ENCODE peak calls at places on chromosomes 3 and 15, in five cellular contexts. One of them, this sample, is unnamed.

GRCh38 chr3:158808697-158809096 is 6.8 kb downstream of the MFSD1 start:
- DNase-seq in ovary: no peak
- DNase-seq in Karpas-422: no peak
- DNase-seq in HCT116: no peak
- DNase-seq in left ventricle myocardium inferior: no peak
- DNase-seq in this sample: no peak

GRCh38 chr3:43455233-43455632 is 166.6 kb downstream of the ANO10 start:
- DNase-seq in left ventricle myocardium inferior: no peak
- DNase-seq in Karpas-422: no peak
- DNase-seq in ovary: no peak
- DNase-seq in HCT116: peak; percentile 82
- DNase-seq in this sample: peak; percentile 1

GRCh38 chr15:64749999-64750657 is 25.3 kb downstream of the RBPMS2 start:
- DNase-seq in HCT116: no peak
- DNase-seq in Karpas-422: no peak
- DNase-seq in ovary: no peak
- DNase-seq in left ventricle myocardium inferior: peak; percentile 54
- DNase-seq in this sample: no peak

GRCh38 chr15:34721802-34722795 is 32.7 kb downstream of the GJD2 start:
- DNase-seq in Karpas-422: no peak
- DNase-seq in ovary: peak; percentile 23
- DNase-seq in left ventricle myocardium inferior: peak; percentile 73
- DNase-seq in HCT116: peak; percentile 7
- DNase-seq in this sample: peak; percentile 98

GRCh38 chr3:162141232-162141631 is 644.6 kb downstream of the OTOL1 start:
- DNase-seq in ovary: no peak
- DNase-seq in HCT116: no peak
- DNase-seq in Karpas-422: no peak
- DNase-seq in left ventricle myocardium inferior: no peak
- DNase-seq in this sample: no peak

GRCh38 chr15:41559489-41560177 is 621 bp downstream of the TYRO3 start:
- DNase-seq in ovary: peak; percentile 69
- DNase-seq in Karpas-422: no peak
- DNase-seq in left ventricle myocardium inferior: no peak
- DNase-seq in HCT116: no peak
- DNase-seq in this sample: no peak

GRCh38 chr3:124346487-124346886 is 354.6 kb upstream of the ROPN1 start:
- DNase-seq in Karpas-422: no peak
- DNase-seq in left ventricle myocardium inferior: no peak
- DNase-seq in ovary: no peak
- DNase-seq in HCT116: no peak
- DNase-seq in this sample: no peak

GRCh38 chr3:64445318-64446300 is 220.3 kb upstream of the PRICKLE2 start:
- DNase-seq in Karpas-422: no peak
- DNase-seq in left ventricle myocardium inferior: no peak
- DNase-seq in ovary: peak; percentile 73
- DNase-seq in HCT116: no peak
- DNase-seq in this sample: no peak

GRCh38 chr15:48650931-48651330 is 5.4 kb upstream of the FBN1 start:
- DNase-seq in Karpas-422: no peak
- DNase-seq in left ventricle myocardium inferior: no peak
- DNase-seq in HCT116: no peak
- DNase-seq in ovary: no peak
- DNase-seq in this sample: no peak

GRCh38 chr3:50428007-50428633 is 68.8 kb upstream of the TMEM115 start:
- DNase-seq in left ventricle myocardium inferior: no peak
- DNase-seq in ovary: no peak
- DNase-seq in HCT116: no peak
- DNase-seq in Karpas-422: no peak
- DNase-seq in this sample: no peak

GRCh38 chr3:58609990-58610389 is 32.8 kb upstream of the FAM107A start:
- DNase-seq in ovary: no peak
- DNase-seq in left ventricle myocardium inferior: no peak
- DNase-seq in HCT116: no peak
- DNase-seq in Karpas-422: no peak
- DNase-seq in this sample: no peak

GRCh38 chr3:197520311-197521276 is 35.2 kb downstream of the BDH1 start:
- DNase-seq in ovary: no peak
- DNase-seq in left ventricle myocardium inferior: no peak
- DNase-seq in HCT116: no peak
- DNase-seq in Karpas-422: no peak
- DNase-seq in this sample: no peak

GRCh38 chr3:106830334-106830733 is 546.9 kb upstream of the CCDC54 start:
- DNase-seq in Karpas-422: peak; percentile 33
- DNase-seq in HCT116: no peak
- DNase-seq in left ventricle myocardium inferior: no peak
- DNase-seq in ovary: no peak
- DNase-seq in this sample: no peak
- H3K4me1 ChIP-seq in Karpas-422: no peaks in the 10 kb centered on the region
- H3K4me1 ChIP-seq in HCT116: no peaks in the 10 kb centered on the region
- H3K4me1 ChIP-seq in left ventricle myocardium inferior: peaks cover 10% of the 10 kb centered on the region
- H3K4me1 ChIP-seq in ovary: no peaks in the 10 kb centered on the region
- H3K4me1 ChIP-seq in this sample: peaks cover 44% of the 10 kb centered on the region

GRCh38 chr15:58331562-58331902 is 100.3 kb upstream of the LIPC start:
- DNase-seq in ovary: no peak
- DNase-seq in HCT116: no peak
- DNase-seq in left ventricle myocardium inferior: no peak
- DNase-seq in Karpas-422: no peak
- DNase-seq in this sample: no peak
- H3K4me3 ChIP-seq in ovary: no peak overlapping the region
- H3K4me3 ChIP-seq in HCT116: peak overlapping the region; percentile 35
- H3K4me3 ChIP-seq in left ventricle myocardium inferior: peak overlapping the region; percentile 29
- H3K4me3 ChIP-seq in Karpas-422: no peak overlapping the region
- H3K4me3 ChIP-seq in this sample: no peak overlapping the region

DNA sequence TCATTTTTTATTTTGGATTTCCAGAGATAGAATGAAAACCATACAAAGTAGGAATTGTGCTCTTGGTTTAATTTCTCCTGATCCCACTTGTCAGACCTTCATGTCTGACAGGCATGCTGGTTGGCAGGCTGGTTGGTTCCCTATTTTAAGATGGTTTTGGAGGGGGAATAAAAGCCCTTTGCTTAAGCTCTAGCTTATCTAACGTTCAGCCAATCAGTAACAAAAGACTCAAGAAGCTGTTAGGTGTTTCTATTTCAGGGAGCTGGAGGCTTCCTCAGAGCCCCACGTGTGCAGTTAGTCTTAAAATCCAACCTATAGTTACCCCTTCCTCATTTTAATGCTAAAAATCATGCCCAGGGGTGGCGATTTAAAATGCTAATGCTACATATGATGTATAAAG is 40.5 kb upstream of the XIRP1 start:
- DNase-seq in left ventricle myocardium inferior: no peak
- DNase-seq in HCT116: no peak
- DNase-seq in ovary: no peak
- DNase-seq in Karpas-422: peak; percentile 67
- DNase-seq in this sample: no peak
- H3K27me3 ChIP-seq in left ventricle myocardium inferior: no peaks in the 10 kb centered on the region
- H3K27me3 ChIP-seq in HCT116: peaks cover 25% of the 10 kb centered on the region
- H3K27me3 ChIP-seq in ovary: no peaks in the 10 kb centered on the region
- H3K27me3 ChIP-seq in Karpas-422: no peaks in the 10 kb centered on the region
- H3K27me3 ChIP-seq in this sample: peaks cover 4% of the 10 kb centered on the region

DNA sequence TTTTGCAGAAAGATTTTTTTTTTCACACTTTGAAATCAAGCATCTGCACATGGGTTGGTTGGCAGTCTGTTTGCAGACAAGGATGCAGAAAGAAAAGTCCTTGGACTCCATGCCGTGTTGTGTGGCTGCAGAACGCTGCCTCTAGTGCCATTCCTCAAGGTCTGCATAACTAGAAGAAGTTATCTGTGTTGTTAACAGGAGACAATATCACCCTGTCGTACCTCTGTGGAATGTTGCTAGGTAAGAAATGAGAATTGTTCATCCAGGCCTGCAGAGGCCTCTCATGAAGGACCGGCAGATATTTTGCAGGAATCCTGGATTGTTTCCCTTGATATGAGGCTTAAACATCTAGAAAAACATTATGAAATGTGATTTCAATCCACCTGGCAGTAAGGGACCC is 58.5 kb upstream of the PPARG start:
- DNase-seq in HCT116: no peak
- DNase-seq in Karpas-422: no peak
- DNase-seq in ovary: no peak
- DNase-seq in left ventricle myocardium inferior: no peak
- DNase-seq in this sample: no peak
- H3K4me1 ChIP-seq in HCT116: peaks cover 3% of the 10 kb centered on the region
- H3K4me1 ChIP-seq in Karpas-422: no peaks in the 10 kb centered on the region
- H3K4me1 ChIP-seq in ovary: no peaks in the 10 kb centered on the region
- H3K4me1 ChIP-seq in left ventricle myocardium inferior: peaks cover 1% of the 10 kb centered on the region
- H3K4me1 ChIP-seq in this sample: peaks cover 17% of the 10 kb centered on the region

GRCh38 chr15:68430471-68431036 is 1.4 kb downstream of the ITGA11 start:
- DNase-seq in Karpas-422: no peak
- DNase-seq in ovary: no peak
- DNase-seq in left ventricle myocardium inferior: no peak
- DNase-seq in HCT116: no peak
- DNase-seq in this sample: no peak

GRCh38 chr15:68431037-68431791 is 749 bp downstream of the ITGA11 start:
- DNase-seq in Karpas-422: no peak
- DNase-seq in ovary: peak; percentile 66
- DNase-seq in HCT116: no peak
- DNase-seq in left ventricle myocardium inferior: peak; percentile 59
- DNase-seq in this sample: no peak

GRCh38 chr15:68427961-68428360 is 4.0 kb downstream of the ITGA11 start:
- DNase-seq in HCT116: no peak
- DNase-seq in Karpas-422: no peak
- DNase-seq in ovary: no peak
- DNase-seq in left ventricle myocardium inferior: no peak
- DNase-seq in this sample: no peak

GRCh38 chr15:68428431-68428940 is 3.5 kb downstream of the ITGA11 start:
- DNase-seq in HCT116: no peak
- DNase-seq in ovary: no peak
- DNase-seq in Karpas-422: no peak
- DNase-seq in left ventricle myocardium inferior: no peak
- DNase-seq in this sample: no peak

DNA sequence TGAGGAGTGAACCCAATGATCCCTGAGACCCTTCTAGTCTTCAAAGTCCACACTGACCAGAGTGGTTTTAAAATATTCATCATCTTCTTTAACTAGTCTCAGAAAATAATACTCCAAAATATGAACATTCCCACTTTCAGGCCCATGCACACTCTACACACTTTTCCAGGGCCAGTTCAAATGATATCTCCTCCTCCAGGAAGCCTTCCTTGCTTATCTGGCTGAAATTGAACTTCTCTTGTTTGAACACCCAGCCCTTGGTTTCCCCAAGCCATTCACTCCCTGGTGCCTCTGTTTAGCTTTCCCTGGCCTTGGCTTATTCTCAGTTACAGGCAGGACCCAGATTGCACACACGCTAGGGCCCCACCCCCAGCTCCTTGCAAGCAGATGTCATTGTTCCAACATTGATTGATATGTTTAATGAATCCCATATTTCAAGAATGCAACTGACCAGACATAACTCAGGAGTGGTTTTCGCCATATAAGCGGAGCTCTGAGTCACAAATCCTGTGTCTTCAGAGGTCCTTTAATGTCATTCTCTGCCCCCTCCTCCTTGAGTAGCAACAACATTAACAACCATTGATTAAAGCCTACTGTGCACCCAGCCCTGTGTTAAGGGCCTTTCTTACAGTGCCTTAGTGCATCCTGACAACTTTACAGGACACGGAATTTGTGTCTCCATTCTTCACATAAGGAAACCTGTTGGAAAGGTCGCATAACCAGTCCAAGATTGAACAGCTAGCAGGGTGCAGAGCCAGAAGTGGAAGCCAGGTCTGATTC is 2.1 kb downstream of the ITGA11 start:
- DNase-seq in left ventricle myocardium inferior: no peak
- DNase-seq in ovary: no peak
- DNase-seq in Karpas-422: no peak
- DNase-seq in HCT116: no peak
- DNase-seq in this sample: no peak
- H3K4me3 ChIP-seq in left ventricle myocardium inferior: peak overlapping the region; percentile 72
- H3K4me3 ChIP-seq in ovary: peak overlapping the region; percentile 51
- H3K4me3 ChIP-seq in Karpas-422: no peak overlapping the region
- H3K4me3 ChIP-seq in HCT116: no peak overlapping the region
- H3K4me3 ChIP-seq in this sample: no peak overlapping the region

GRCh38 chr15:91101356-91101920 is 1.4 kb downstream of the SV2B start:
- DNase-seq in HCT116: no peak
- DNase-seq in ovary: no peak
- DNase-seq in left ventricle myocardium inferior: no peak
- DNase-seq in Karpas-422: no peak
- DNase-seq in this sample: no peak

GRCh38 chr15:91100561-91101355 is 701 bp downstream of the SV2B start:
- DNase-seq in Karpas-422: peak; percentile 59
- DNase-seq in ovary: no peak
- DNase-seq in left ventricle myocardium inferior: no peak
- DNase-seq in HCT116: no peak
- DNase-seq in this sample: peak; percentile 6

GRCh38 chr15:91102546-91103330 is 2.7 kb downstream of the SV2B start:
- DNase-seq in HCT116: no peak
- DNase-seq in Karpas-422: no peak
- DNase-seq in ovary: no peak
- DNase-seq in left ventricle myocardium inferior: peak; percentile 31
- DNase-seq in this sample: no peak

GRCh38 chr15:91099616-91100560 is at the start of gene SV2B:
- DNase-seq in HCT116: no peak
- DNase-seq in Karpas-422: no peak
- DNase-seq in left ventricle myocardium inferior: peak; percentile 27
- DNase-seq in ovary: peak; percentile 13
- DNase-seq in this sample: no peak

GRCh38 chr15:91098451-91098850 is 1.6 kb upstream of the SV2B start:
- DNase-seq in ovary: no peak
- DNase-seq in left ventricle myocardium inferior: no peak
- DNase-seq in HCT116: no peak
- DNase-seq in Karpas-422: no peak
- DNase-seq in this sample: no peak
- H3K27me3 ChIP-seq in ovary: no peaks in the 10 kb centered on the region
- H3K27me3 ChIP-seq in left ventricle myocardium inferior: peaks cover 63% of the 10 kb centered on the region
- H3K27me3 ChIP-seq in HCT116: peaks cover 56% of the 10 kb centered on the region
- H3K27me3 ChIP-seq in Karpas-422: no peaks in the 10 kb centered on the region
- H3K27me3 ChIP-seq in this sample: peaks cover 53% of the 10 kb centered on the region

This sample was measured in SJSA1.